ENCODE peak calls at places on chromosomes 6 and 20, in nine cellular contexts. I, E, P, O, C, N, H, K and V are unnamed samples.

GRCh38 chr20:32285082-32285620 is 7.7 kb downstream of the KIF3B start:
- DNase-seq in I (no peak), E (no peak), P (no peak), O (no peak), C (no peak), N (no peak), H (no peak), K (no peak), V (no peak)

GRCh38 chr6:82738773-82739172 is 326.9 kb downstream of the UBE3D start:
- DNase-seq in I (no peak), E (no peak), P (no peak), O (no peak), C (no peak), N (no peak), H (no peak), K (no peak), V (no peak)

GRCh38 chr20:19739351-19739750 is 18.7 kb upstream of the RIN2 start:
- DNase-seq in I (no peak), E (no peak), P (no peak), O (no peak), C (no peak), N (no peak), H (no peak), K (no peak), V (no peak)

GRCh38 chr6:13604546-13605416 is 10.4 kb upstream of the NOL7 start:
- DNase-seq in I (no peak), E (no peak), P (no peak), O (no peak), C (peak), N (no peak), H (peak), K (no peak), V (no peak)

GRCh38 chr6:94735270-94735669 is 842.1 kb upstream of the MANEA start:
- DNase-seq in I (no peak), E (no peak), P (no peak), O (no peak), C (no peak), N (no peak), H (no peak), K (no peak), V (no peak)

GRCh38 chr6:37324131-37325033 is 29.4 kb upstream of the RNF8 start:
- DNase-seq in I (peak), E (no peak), P (no peak), O (no peak), C (peak), N (peak), H (peak), K (no peak), V (no peak)

GRCh38 chr6:140897349-140897748 is 1235.4 kb upstream of the GJE1 start:
- DNase-seq in I (no peak), E (no peak), P (no peak), O (no peak), C (no peak), N (no peak), H (no peak), K (no peak), V (peak)

GRCh38 chr6:18148304-18149025 is 6.4 kb downstream of the TPMT start:
- DNase-seq in I (peak), E (no peak), P (no peak), O (no peak), C (peak), N (peak), H (peak), K (peak), V (no peak)

GRCh38 chr20:42972591-42972990 is 217.1 kb downstream of the PTPRT start:
- DNase-seq in I (no peak), E (no peak), P (no peak), O (no peak), C (no peak), N (no peak), H (no peak), K (no peak), V (no peak)

GRCh38 chr6:24448828-24449525 is 40.4 kb downstream of the GPLD1 start:
- DNase-seq in I (no peak), E (no peak), P (no peak), O (no peak), C (no peak), N (no peak), H (no peak), K (no peak), V (no peak)

GRCh38 chr6:128417698-128418097 is 102.7 kb downstream of the PTPRK start:
- DNase-seq in I (no peak), E (no peak), P (no peak), O (no peak), C (peak), N (no peak), H (peak), K (no peak), V (no peak)

GRCh38 chr6:21870071-21870729 is 276.6 kb downstream of the SOX4 start:
- DNase-seq in I (peak), E (no peak), P (no peak), O (no peak), C (no peak), N (no peak), H (no peak), K (no peak), V (no peak)

GRCh38 chr6:111306104-111306888 is 176.7 kb downstream of the REV3L start:
- DNase-seq in I (no peak), E (no peak), P (no peak), O (no peak), C (no peak), N (no peak), H (no peak), K (no peak), V (no peak)

GRCh38 chr20:34110025-34111013 is 1.7 kb downstream of the EIF2S2 start:
- DNase-seq in I (peak), E (no peak), P (peak), O (no peak), C (peak), N (peak), H (peak), K (no peak), V (no peak)

GRCh38 chr20:37299718-37300529 is 10.5 kb downstream of the MANBAL start:
- DNase-seq in I (peak), E (no peak), P (no peak), O (peak), C (peak), N (peak), H (peak), K (no peak), V (no peak)

GRCh38 chr6:105790635-105791034 is 295.5 kb upstream of the PRDM1 start:
- DNase-seq in I (no peak), E (no peak), P (no peak), O (no peak), C (no peak), N (no peak), H (no peak), K (no peak), V (no peak)

GRCh38 chr6:95091823-95092436 is 485.4 kb upstream of the MANEA start:
- DNase-seq in I (peak), E (no peak), P (no peak), O (no peak), C (peak), N (peak), H (peak), K (peak), V (no peak)

GRCh38 chr6:85129881-85130280 is 320.0 kb upstream of the NT5E start:
- DNase-seq in I (peak), E (no peak), P (no peak), O (no peak), C (no peak), N (peak), H (no peak), K (no peak), V (no peak)

GRCh38 chr6:11381801-11382513 is 149.5 kb upstream of the NEDD9 start:
- DNase-seq in I (no peak), E (no peak), P (peak), O (no peak), C (no peak), N (no peak), H (no peak), K (no peak), V (peak)

GRCh38 chr20:17480696-17481095 is 50.5 kb downstream of the BFSP1 start:
- DNase-seq in I (no peak), E (no peak), P (no peak), O (no peak), C (no peak), N (no peak), H (no peak), K (no peak), V (no peak)

GRCh38 chr6:31898200-31899011 is 908 bp upstream of the EHMT2 start:
- DNase-seq in I (peak), E (peak), P (peak), O (no peak), C (peak), N (peak), H (peak), K (no peak), V (peak)

DNA sequence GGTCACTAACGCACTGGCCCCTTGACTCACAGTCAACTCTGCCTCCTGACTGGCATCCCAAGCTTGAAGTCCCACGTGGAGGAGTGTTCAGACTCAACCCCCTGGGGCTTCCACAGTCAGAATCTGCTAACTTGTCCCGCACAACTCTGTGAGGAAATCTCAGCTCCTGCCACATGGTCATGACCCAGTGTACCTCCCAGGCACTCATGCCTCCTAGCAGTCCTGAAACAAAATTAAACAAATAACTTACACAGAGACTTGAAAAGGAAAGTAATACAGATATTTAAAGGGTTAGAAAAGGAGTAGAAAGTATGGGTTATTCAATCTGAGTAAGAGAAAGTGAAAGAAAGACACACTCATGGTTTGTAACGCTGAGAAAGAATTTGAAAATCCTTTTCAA is 134.9 kb downstream of the GMDS start:
- DNase-seq in I (peak), E (no peak), P (no peak), O (peak), C (peak), N (peak), H (peak), K (no peak), V (no peak)
- H3K4me3 ChIP-seq in I (no peak), E (no peak), P (no peak), O (peak), C (no peak), N (no peak), H (no peak), K (no peak), V (no peak)

DNA sequence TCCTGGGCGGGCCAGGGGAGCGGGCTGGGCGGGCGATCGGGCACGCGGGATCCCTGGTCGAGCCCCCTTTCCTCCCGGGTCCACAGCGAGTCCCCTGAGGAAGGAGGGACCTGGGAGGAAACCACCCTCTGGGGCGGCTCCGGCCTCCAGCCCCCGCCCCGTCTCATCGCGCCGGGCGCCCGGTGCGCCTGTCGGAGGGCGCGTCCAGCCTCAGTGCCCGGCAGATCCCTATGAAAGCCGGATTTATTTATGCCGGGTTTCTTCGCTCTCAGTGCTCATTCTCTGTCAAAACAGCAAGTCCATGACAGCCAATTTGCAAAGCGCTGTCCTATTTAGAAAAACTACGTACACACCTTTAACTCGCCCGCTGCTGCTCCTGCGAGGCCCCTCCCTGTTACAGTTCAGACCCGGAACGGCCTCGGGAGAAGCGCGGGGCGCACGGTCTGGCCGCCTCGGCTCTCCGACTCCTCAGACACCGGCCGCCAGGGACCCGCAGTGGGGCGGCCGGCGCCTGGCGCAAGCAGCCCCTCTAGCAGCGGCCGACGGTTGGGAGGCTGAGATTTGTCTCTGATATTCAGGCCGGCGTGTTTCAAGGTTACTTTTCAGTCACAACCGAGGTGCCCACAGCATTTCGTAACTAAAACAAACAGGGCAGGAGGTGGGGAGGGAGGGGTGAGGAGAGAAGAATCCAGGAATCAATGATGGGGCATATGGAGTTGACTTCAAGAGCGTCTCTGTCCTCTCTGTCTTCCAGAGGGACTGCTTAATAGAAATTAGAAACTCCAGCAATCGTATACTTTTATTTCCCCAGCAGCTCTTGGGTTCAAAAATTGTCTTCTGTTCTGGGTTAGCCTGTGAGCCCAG is 782 bp upstream of the FOXA2 start:
- DNase-seq in I (no peak), E (peak), P (no peak), O (no peak), C (no peak), N (no peak), H (no peak), K (no peak), V (no peak)
- H3K4me3 ChIP-seq in I (no peak), E (peak), P (no peak), O (no peak), C (no peak), N (no peak), H (no peak), K (no peak), V (no peak)

GRCh38 chr6:20115269-20116005 is 96.8 kb downstream of the MBOAT1 start:
- DNase-seq in I (no peak), E (no peak), P (no peak), O (no peak), C (no peak), N (no peak), H (no peak), K (no peak), V (no peak)
- H3K4me3 ChIP-seq in I (no peak), E (no peak), P (no peak), O (no peak), C (no peak), N (no peak), H (no peak), K (no peak), V (no peak)

GRCh38 chr20:1657556-1658334 is at the start of gene SIRPG:
- DNase-seq in I (no peak), E (no peak), P (peak), O (no peak), C (no peak), N (no peak), H (no peak), K (no peak), V (peak)
- H3K4me3 ChIP-seq in I (no peak), E (no peak), P (peak), O (no peak), C (no peak), N (no peak), H (no peak), K (no peak), V (no peak)

GRCh38 chr6:7572213-7572943 is 17.6 kb upstream of the SNRNP48 start:
- DNase-seq in I (no peak), E (no peak), P (no peak), O (no peak), C (no peak), N (no peak), H (no peak), K (no peak), V (no peak)
- H3K4me3 ChIP-seq in I (no peak), E (no peak), P (no peak), O (no peak), C (no peak), N (no peak), H (no peak), K (no peak), V (no peak)